ENCODE peak calls at places on chromosomes 5 and 9, in six cellular contexts. F is glutamatergic neuron; R is NCI-H1092 treated with DMSO at 0.1 percent for 48 hours; X is activated CD4-positive, CD25-positive, alpha-beta regulatory T cell; L is occipital lobe; T is T-helper 2 cell. O is an unnamed sample.

GRCh38 chr5:158522761-158523160 is 577.0 kb downstream of the EBF1 start:
- DNase-seq in F (no peak), R (no peak), X (no peak), L (no peak), T (no peak), O (no peak)

GRCh38 chr5:134506054-134507039 is 19.1 kb upstream of the JADE2 start:
- DNase-seq in F (no peak), R (no peak), X (no peak), L (no peak), T (no peak), O (no peak)

GRCh38 chr9:5582835-5583195 is 46.1 kb upstream of the RIC1 start:
- DNase-seq in F (no peak), R (no peak), X (no peak), L (no peak), T (no peak), O (no peak)

GRCh38 chr5:59842999-59843398 is 50.5 kb downstream of the PDE4D start:
- DNase-seq in F (no peak), R (no peak), X (no peak), L (no peak), T (no peak), O (no peak)

GRCh38 chr9:134936021-134936761 is 18.5 kb upstream of the FCN1 start:
- DNase-seq in F (no peak), R (no peak), X (no peak), L (no peak), T (no peak), O (no peak)

GRCh38 chr5:13913962-13914361 is 30.5 kb downstream of the DNAH5 start:
- DNase-seq in F (no peak), R (no peak), X (no peak), L (no peak), T (no peak), O (no peak)

GRCh38 chr5:138354926-138355378 is 2.5 kb downstream of the KDM3B start:
- DNase-seq in F (no peak), R (no peak), X (no peak), L (peak), T (peak), O (peak)

GRCh38 chr9:100602302-100602930 is 24.5 kb downstream of the CAVIN4 start:
- DNase-seq in F (no peak), R (peak), X (no peak), L (peak), T (no peak), O (no peak)

GRCh38 chr9:107158321-107158720 is 124.8 kb upstream of the RAD23B start:
- DNase-seq in F (peak), R (peak), X (no peak), L (no peak), T (no peak), O (no peak)

GRCh38 chr5:170111088-170111796 is 5.5 kb downstream of the FOXI1 start:
- DNase-seq in F (no peak), R (no peak), X (no peak), L (no peak), T (no peak), O (no peak)

GRCh38 chr5:112492291-112492690 is 73.2 kb upstream of the EPB41L4A start:
- DNase-seq in F (peak), R (peak), X (no peak), L (no peak), T (no peak), O (no peak)

GRCh38 chr5:27962201-27962600 is 923.8 kb upstream of the CDH9 start:
- DNase-seq in F (no peak), R (no peak), X (no peak), L (no peak), T (no peak), O (no peak)

GRCh38 chr5:133387621-133388020 is 224.7 kb downstream of the FSTL4 start:
- DNase-seq in F (no peak), R (no peak), X (no peak), L (no peak), T (no peak), O (no peak)

GRCh38 chr5:91225848-91226686 is 157.1 kb downstream of the ARRDC3 start:
- DNase-seq in F (no peak), R (peak), X (peak), L (no peak), T (peak), O (peak)

GRCh38 chr9:22316645-22317044 is 130.0 kb upstream of the DMRTA1 start:
- DNase-seq in F (no peak), R (no peak), X (no peak), L (no peak), T (no peak), O (no peak)

GRCh38 chr5:94793113-94793815 is 174.8 kb downstream of the SLF1 start:
- DNase-seq in F (no peak), R (no peak), X (no peak), L (no peak), T (peak), O (no peak)

GRCh38 chr5:90279091-90279490 is 130.5 kb downstream of the CETN3 start:
- DNase-seq in F (no peak), R (no peak), X (no peak), L (no peak), T (no peak), O (no peak)

GRCh38 chr5:25975881-25976280 is 1062.5 kb downstream of the CDH9 start:
- DNase-seq in F (no peak), R (no peak), X (no peak), L (no peak), T (no peak), O (no peak)

GRCh38 chr9:86941196-86941595 is 6.1 kb downstream of the GAS1 start:
- DNase-seq in F (no peak), R (no peak), X (no peak), L (no peak), T (no peak), O (no peak)

GRCh38 chr5:133664422-133664821 is 52.1 kb upstream of the FSTL4 start:
- DNase-seq in F (no peak), R (no peak), X (no peak), L (no peak), T (no peak), O (no peak)

GRCh38 chr9:97096793-97097192 is 57.9 kb upstream of the CTSV start:
- DNase-seq in F (no peak), R (no peak), X (no peak), L (no peak), T (no peak), O (no peak)

GRCh38 chr5:40877371-40877988 is 31.8 kb upstream of the C7 start:
- DNase-seq in F (no peak), R (no peak), X (no peak), L (no peak), T (no peak), O (no peak)

GRCh38 chr9:95131023-95131943 is 186.2 kb downstream of the FANCC start:
- DNase-seq in F (peak), R (peak), X (no peak), L (peak), T (no peak), O (no peak)

GRCh38 chr9:104863180-104863883 is 64.6 kb downstream of the ABCA1 start:
- DNase-seq in F (no peak), R (peak), X (no peak), L (peak), T (peak), O (no peak)

O was measured in T-helper 17 cell.